ENCODE peak calls at places on chromosomes 6 and 20, in five cellular contexts. P is aorta; A is activated B cell treated with CpG ODN at 0.5 μM for 24 hours; S is stimulated activated naive CD8-positive, alpha-beta T cell treated with anti-CD3 and anti-CD28 coated beads, Interleukin-15, amount 100 ng/mL, for 72 hours; J is T-helper 9 cell. D is an unnamed sample.

GRCh38 chr6:57257911-57258541 is 35.9 kb upstream of the RAB23 start:
- DNase-seq in P (no peak), A (no peak), S (no peak), J (no peak), D (no peak)

GRCh38 chr6:142152731-142153130 is 5.7 kb downstream of the VTA1 start:
- DNase-seq in P (no peak), A (no peak), S (no peak), J (no peak), D (no peak)

GRCh38 chr20:57469418-57470211 is 55.3 kb downstream of the CTCFL start:
- DNase-seq in P (peak; percentile 34), A (no peak), S (no peak), J (no peak), D (no peak)

GRCh38 chr6:41037107-41037900 is 1.7 kb downstream of the UNC5CL start:
- DNase-seq in P (no peak), A (no peak), S (no peak), J (no peak), D (no peak)

GRCh38 chr20:14960837-14961236 is 623.4 kb upstream of the FLRT3 start:
- DNase-seq in P (no peak), A (no peak), S (no peak), J (no peak), D (no peak)

GRCh38 chr6:152605901-152606390 is 31.2 kb downstream of the SYNE1 start:
- DNase-seq in P (no peak), A (no peak), S (no peak), J (no peak), D (no peak)

GRCh38 chr6:139917943-139918342 is 543.5 kb upstream of the CITED2 start:
- DNase-seq in P (no peak), A (no peak), S (no peak), J (no peak), D (no peak)

GRCh38 chr6:139044250-139044649 is 15.7 kb downstream of the ABRACL start:
- DNase-seq in P (no peak), A (no peak), S (no peak), J (no peak), D (no peak)

GRCh38 chr6:227812-228338 is 64.4 kb upstream of the DUSP22 start:
- DNase-seq in P (no peak), A (no peak), S (no peak), J (no peak), D (no peak)

GRCh38 chr20:20205141-20205861 is 153.0 kb downstream of the CFAP61 start:
- DNase-seq in P (no peak), A (no peak), S (no peak), J (no peak), D (no peak)